ENCODE peak calls at places on chromosomes 2 and 18, in ten cellular contexts. E is cardiac muscle cell, A is ascending aorta, Y is neural crest cell, I is HL-60, T is HFFc6, L is A549, O is fibroblast of pulmonary artery, Z is astrocyte of the spinal cord, M is Peyer's patch. C is an unnamed sample.

GRCh38 chr2:195038158-195038557 is 618.9 kb upstream of the SLC39A10 start:
- DNase-seq in I (no peak), T (no peak), L (no peak), M (no peak), E (no peak), A (no peak), Z (no peak), O (no peak), Y (no peak), C (no peak)

GRCh38 chr2:223102040-223102899 is 50.3 kb downstream of the KCNE4 start:
- DNase-seq in T (no peak), A (no peak), M (no peak), L (no peak), E (no peak), Z (no peak), I (no peak), Y (no peak), O (no peak), C (no peak)

GRCh38 chr18:76459687-76460350 is 35.2 kb downstream of the ZNF516 start:
- DNase-seq in L (peak; percentile 81), Z (peak; percentile 99), I (no peak), Y (no peak), T (peak; percentile 100), M (peak; percentile 42), O (peak; percentile 99), E (no peak), A (peak; percentile 94), C (no peak)

GRCh38 chr2:4715065-4715464 is 977.1 kb upstream of the SOX11 start:
- DNase-seq in M (no peak), A (no peak), Y (no peak), L (no peak), E (peak; percentile 3), Z (no peak), T (no peak), I (no peak), O (no peak), C (no peak)

GRCh38 chr2:9800975-9801723 is 42.1 kb upstream of the TAF1B start:
- DNase-seq in E (no peak), Z (peak; percentile 55), O (peak; percentile 35), L (peak; percentile 23), A (no peak), Y (no peak), T (peak; percentile 33), M (peak; percentile 65), I (no peak), C (no peak)

GRCh38 chr2:223196331-223196730 is 144.3 kb downstream of the KCNE4 start:
- DNase-seq in I (no peak), O (no peak), T (no peak), Z (peak; percentile 10), E (no peak), A (no peak), Y (no peak), M (no peak), L (no peak), C (no peak)

GRCh38 chr2:61055557-61055956 is 10.1 kb upstream of the SANBR start:
- DNase-seq in E (no peak), L (peak; percentile 36), Z (peak; percentile 45), O (peak; percentile 35), A (no peak), Y (no peak), I (no peak), M (no peak), T (no peak), C (no peak)

GRCh38 chr18:53991805-53992204 is 232.7 kb downstream of the MBD2 start:
- DNase-seq in M (no peak), Z (peak; percentile 53), I (no peak), L (no peak), O (peak; percentile 24), A (no peak), E (no peak), Y (no peak), T (no peak), C (no peak)

GRCh38 chr2:199543606-199544172 is 86.0 kb upstream of the SATB2 start:
- DNase-seq in Z (no peak), O (no peak), Y (no peak), L (no peak), E (no peak), A (no peak), M (no peak), T (no peak), I (no peak), C (no peak)

GRCh38 chr2:232901711-232902578 is 31.9 kb downstream of the SNORC start:
- DNase-seq in O (peak; percentile 89), Y (no peak), L (peak; percentile 84), Z (peak; percentile 91), T (peak; percentile 87), E (no peak), I (peak; percentile 51), A (no peak), M (peak; percentile 60), C (no peak)

DNA sequence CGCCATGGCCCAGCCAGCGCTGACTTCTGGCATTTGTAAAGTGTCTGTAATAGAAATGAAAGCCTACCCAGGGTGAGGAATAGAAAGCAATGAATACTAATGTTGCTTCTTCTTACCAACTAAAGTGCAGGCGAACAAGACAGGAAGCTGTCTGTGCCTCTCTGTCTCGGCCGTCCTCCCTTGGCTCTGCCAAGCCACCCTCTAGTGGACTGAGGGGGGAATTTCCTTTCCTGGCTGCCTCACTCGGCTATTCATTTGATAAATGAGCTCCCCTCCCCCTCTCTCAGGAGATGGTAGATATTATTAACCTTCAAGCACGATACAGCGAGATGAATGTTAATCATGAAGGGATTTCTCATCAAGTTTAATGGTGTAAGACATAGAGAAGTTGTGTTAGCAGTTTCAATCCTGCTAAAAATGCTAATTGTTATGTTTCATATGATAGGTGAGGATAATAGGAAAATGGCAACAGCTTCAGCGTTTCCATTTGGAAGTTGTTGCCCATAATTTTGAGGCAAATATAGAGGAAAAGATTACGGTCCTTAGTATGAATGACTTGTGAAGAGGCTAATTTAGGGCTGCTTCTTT is 384.7 kb downstream of the MTX2 start:
- DNase-seq in E (peak; percentile 80), I (no peak), Z (peak; percentile 75), L (peak; percentile 74), O (peak; percentile 64), M (peak; percentile 73), A (no peak), T (peak; percentile 50), Y (peak; percentile 52), C (no peak)
- TF ChIP-seq CTCF in E (peak; percentile 80), I (peak; percentile 43), Z (peak; percentile 82), L (peak; percentile 53), O (peak; percentile 78), M (no peak), A (peak; percentile 42), T (peak; percentile 80), Y (peak; percentile 79), C (no peak)

GRCh38 chr18:33440011-33440383 is 524 bp downstream of the CCDC178 start:
- DNase-seq in E (peak; percentile 76), M (no peak), Z (peak; percentile 79), O (peak; percentile 70), Y (peak; percentile 52), L (peak; percentile 48), T (no peak), I (no peak), A (no peak), C (no peak)
- TF ChIP-seq CTCF in E (peak; percentile 51), M (no peak), Z (peak; percentile 72), O (peak; percentile 57), Y (peak; percentile 73), L (no peak), T (no peak), I (no peak), A (no peak), C (no peak)

GRCh38 chr18:27181726-27182125 is 3.4 kb downstream of the CHST9 start:
- DNase-seq in O (no peak), T (no peak), Z (no peak), Y (no peak), A (no peak), L (no peak), M (no peak), E (no peak), I (no peak), C (no peak)

GRCh38 chr18:27171993-27172392 is 13.1 kb downstream of the CHST9 start:
- DNase-seq in M (no peak), O (no peak), A (no peak), L (no peak), Y (no peak), T (no peak), E (no peak), I (no peak), Z (no peak), C (no peak)

DNA sequence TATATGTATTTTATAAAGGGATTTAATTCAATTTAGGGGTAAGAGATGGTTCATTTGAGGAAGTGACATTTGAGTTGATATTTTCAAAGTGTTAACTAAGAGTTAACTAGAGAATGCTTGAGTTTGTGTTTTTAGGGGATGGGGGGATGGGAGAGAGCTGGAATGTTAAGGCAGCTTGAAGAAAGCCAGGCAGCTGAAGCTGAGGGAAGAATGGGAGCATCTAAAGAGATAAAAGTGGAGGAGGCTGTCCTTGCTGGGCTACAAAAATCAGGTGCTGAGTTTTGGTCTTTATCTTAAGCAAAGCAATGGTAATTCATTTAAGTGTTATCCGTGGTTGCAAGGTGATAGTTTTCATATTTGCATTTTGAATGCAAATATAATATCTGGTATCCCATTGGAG is 9.2 kb downstream of the CHST9 start:
- DNase-seq in O (no peak), A (no peak), T (no peak), E (peak; percentile 7), Y (no peak), M (no peak), I (no peak), L (no peak), Z (no peak), C (no peak)
- TF ChIP-seq CTCF in O (no peak), A (no peak), T (no peak), E (no peak), Y (no peak), M (no peak), I (no peak), L (no peak), Z (no peak), C (no peak)

DNA sequence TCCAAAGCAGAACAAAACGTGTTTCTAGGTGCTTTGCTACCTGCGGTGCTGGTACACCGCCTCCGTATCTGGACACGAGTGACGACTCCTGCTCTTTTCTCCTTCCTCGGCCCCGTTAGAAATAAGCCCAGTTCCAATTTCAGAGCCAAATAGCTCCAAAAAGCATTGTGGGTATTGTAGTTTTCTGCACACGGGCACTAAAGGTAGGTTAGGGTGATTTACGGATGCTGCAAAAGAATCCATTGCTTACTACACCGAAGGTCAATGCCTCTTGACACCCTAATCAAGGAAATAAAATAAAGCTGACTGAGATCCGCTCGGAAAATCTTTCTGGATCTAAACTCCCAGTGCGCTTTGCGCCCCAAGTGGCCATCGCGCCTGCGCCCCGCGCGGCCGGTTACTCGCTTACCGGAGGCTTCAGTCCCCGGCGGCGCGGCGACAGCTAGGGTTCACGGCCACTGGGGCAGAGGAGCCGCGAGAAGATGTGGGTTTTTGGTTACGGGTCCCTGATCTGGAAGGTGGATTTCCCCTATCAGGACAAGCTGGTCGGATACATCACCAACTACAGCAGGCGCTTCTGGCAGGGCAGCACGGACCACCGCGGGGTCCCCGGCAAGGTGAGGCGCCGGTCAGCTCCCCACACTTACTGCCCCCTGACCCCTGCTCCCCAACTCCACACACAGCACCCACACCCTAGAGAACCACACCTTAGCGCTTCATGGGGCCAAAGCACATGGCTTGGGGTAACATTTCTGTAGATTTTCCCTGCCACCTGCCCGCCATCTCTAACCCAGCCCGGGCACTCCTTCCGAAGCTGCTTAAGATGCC is at the start of gene CHAC2:
- DNase-seq in M (peak; percentile 95), Y (peak; percentile 75), I (peak; percentile 63), L (peak; percentile 91), E (peak; percentile 92), A (peak; percentile 92), O (peak; percentile 79), T (peak; percentile 74), Z (peak; percentile 88), C (peak; percentile 82)
- TF ChIP-seq CTCF in M (peak; percentile 18), Y (peak; percentile 61), I (no peak), L (no peak), E (peak; percentile 39), A (peak; percentile 57), O (peak; percentile 41), T (peak; percentile 79), Z (peak; percentile 38), C (no peak)

GRCh38 chr2:148978026-148978685 is 60.3 kb upstream of the LYPD6B start:
- DNase-seq in A (no peak), Z (no peak), E (peak; percentile 10), M (no peak), Y (no peak), T (no peak), I (no peak), L (no peak), O (no peak), C (no peak)
- TF ChIP-seq CTCF in A (no peak), Z (no peak), E (no peak), M (no peak), Y (no peak), T (peak; percentile 12), I (no peak), L (no peak), O (no peak), C (no peak)